ENCODE peak calls at places on chromosomes 16 and 17, in six cellular contexts. One of them, this sample, is unnamed.

GRCh38 chr17:27417596-27418365 is 38.5 kb upstream of the KSR1 start:
- DNase-seq in body of pancreas: no peak
- DNase-seq in ovary: no peak
- DNase-seq in uterus: no peak
- DNase-seq in testis: no peak
- DNase-seq in A549: no peak
- DNase-seq in this sample: no peak

GRCh38 chr16:83969771-83970429 is 1.9 kb downstream of the NECAB2 start:
- DNase-seq in testis: no peak
- DNase-seq in uterus: no peak
- DNase-seq in ovary: no peak
- DNase-seq in A549: no peak
- DNase-seq in body of pancreas: no peak
- DNase-seq in this sample: no peak

GRCh38 chr17:58315281-58315711 is 13.3 kb downstream of the TSPOAP1 start:
- DNase-seq in body of pancreas: no peak
- DNase-seq in uterus: no peak
- DNase-seq in testis: no peak
- DNase-seq in A549: no peak
- DNase-seq in ovary: no peak
- DNase-seq in this sample: no peak

GRCh38 chr17:2251098-2251497 is 52.5 kb downstream of the SMG6 start:
- DNase-seq in A549: no peak
- DNase-seq in body of pancreas: no peak
- DNase-seq in testis: no peak
- DNase-seq in uterus: no peak
- DNase-seq in ovary: no peak
- DNase-seq in this sample: no peak

GRCh38 chr17:51630101-51630671 is 369.8 kb downstream of the UTP18 start:
- DNase-seq in A549: no peak
- DNase-seq in testis: no peak
- DNase-seq in uterus: no peak
- DNase-seq in ovary: no peak
- DNase-seq in body of pancreas: no peak
- DNase-seq in this sample: no peak

GRCh38 chr17:80969030-80969673 is 22.5 kb upstream of the CHMP6 start:
- DNase-seq in ovary: peak; percentile 36
- DNase-seq in testis: no peak
- DNase-seq in body of pancreas: no peak
- DNase-seq in uterus: no peak
- DNase-seq in A549: no peak
- DNase-seq in this sample: no peak

GRCh38 chr17:57541472-57542394 is 203.4 kb downstream of the CCDC182 start:
- DNase-seq in uterus: peak; percentile 66
- DNase-seq in body of pancreas: peak; percentile 12
- DNase-seq in testis: no peak
- DNase-seq in ovary: no peak
- DNase-seq in A549: peak; percentile 85
- DNase-seq in this sample: no peak

GRCh38 chr16:8852534-8852933 is 16.3 kb downstream of the CARHSP1 start:
- DNase-seq in body of pancreas: no peak
- DNase-seq in testis: no peak
- DNase-seq in A549: no peak
- DNase-seq in uterus: no peak
- DNase-seq in ovary: no peak
- DNase-seq in this sample: no peak

GRCh38 chr17:1154704-1155103 is 25.1 kb downstream of the ABR start:
- DNase-seq in testis: no peak
- DNase-seq in uterus: no peak
- DNase-seq in body of pancreas: no peak
- DNase-seq in ovary: no peak
- DNase-seq in A549: no peak
- DNase-seq in this sample: no peak

GRCh38 chr17:957856-958421 is 21.6 kb downstream of the NXN start:
- DNase-seq in uterus: no peak
- DNase-seq in ovary: peak; percentile 9
- DNase-seq in body of pancreas: no peak
- DNase-seq in A549: peak; percentile 63
- DNase-seq in testis: no peak
- DNase-seq in this sample: no peak

GRCh38 chr16:79845734-79846135 is 245.2 kb upstream of the MAF start:
- DNase-seq in A549: peak; percentile 21
- DNase-seq in testis: no peak
- DNase-seq in uterus: no peak
- DNase-seq in body of pancreas: no peak
- DNase-seq in ovary: no peak
- DNase-seq in this sample: no peak

GRCh38 chr17:2262146-2262587 is 41.4 kb downstream of the SMG6 start:
- DNase-seq in A549: peak; percentile 35
- DNase-seq in ovary: no peak
- DNase-seq in testis: no peak
- DNase-seq in body of pancreas: no peak
- DNase-seq in uterus: no peak
- DNase-seq in this sample: no peak

GRCh38 chr17:66947311-66947710 is 17.2 kb upstream of the CACNG4 start:
- DNase-seq in uterus: no peak
- DNase-seq in ovary: no peak
- DNase-seq in testis: no peak
- DNase-seq in body of pancreas: no peak
- DNase-seq in A549: no peak
- DNase-seq in this sample: no peak
- H3K4me1 ChIP-seq in uterus: no peaks in the 10 kb centered on the region
- H3K4me1 ChIP-seq in ovary: no peaks in the 10 kb centered on the region
- H3K4me1 ChIP-seq in testis: no peaks in the 10 kb centered on the region
- H3K4me1 ChIP-seq in body of pancreas: peaks cover 10% of the 10 kb centered on the region
- H3K4me1 ChIP-seq in A549: peaks cover 32% of the 10 kb centered on the region
- H3K4me1 ChIP-seq in this sample: peaks cover 31% of the 10 kb centered on the region

GRCh38 chr16:30699615-30700099 is 686 bp downstream of the SRCAP start:
- DNase-seq in uterus: no peak
- DNase-seq in A549: no peak
- DNase-seq in ovary: no peak
- DNase-seq in testis: no peak
- DNase-seq in body of pancreas: no peak
- DNase-seq in this sample: no peak

GRCh38 chr16:30700491-30700890 is 1.5 kb downstream of the SRCAP start:
- DNase-seq in testis: no peak
- DNase-seq in body of pancreas: no peak
- DNase-seq in uterus: no peak
- DNase-seq in A549: no peak
- DNase-seq in ovary: no peak
- DNase-seq in this sample: no peak

GRCh38 chr16:30698139-30698815 is 694 bp upstream of the SRCAP start:
- DNase-seq in ovary: peak; percentile 99
- DNase-seq in A549: peak; percentile 99
- DNase-seq in body of pancreas: peak; percentile 99
- DNase-seq in testis: peak; percentile 94
- DNase-seq in uterus: peak; percentile 99
- DNase-seq in this sample: peak; percentile 98

GRCh38 chr16:30697264-30698138 is 1.5 kb upstream of the SRCAP start:
- DNase-seq in testis: peak; percentile 99
- DNase-seq in body of pancreas: no peak
- DNase-seq in uterus: no peak
- DNase-seq in ovary: no peak
- DNase-seq in A549: no peak
- DNase-seq in this sample: no peak

GRCh38 chr16:30698816-30699614 is at the start of gene SRCAP:
- DNase-seq in body of pancreas: peak; percentile 86
- DNase-seq in A549: peak; percentile 87
- DNase-seq in uterus: peak; percentile 90
- DNase-seq in testis: peak; percentile 95
- DNase-seq in ovary: peak; percentile 92
- DNase-seq in this sample: peak; percentile 71
- TF ChIP-seq POLR2A in body of pancreas: peak; percentile 4
- TF ChIP-seq POLR2A in A549: peak; percentile 63
- TF ChIP-seq POLR2A in uterus: peak; percentile 80
- TF ChIP-seq POLR2A in testis: no peak
- TF ChIP-seq POLR2A in ovary: peak; percentile 70
- TF ChIP-seq POLR2A in this sample: peak; percentile 65

DNA sequence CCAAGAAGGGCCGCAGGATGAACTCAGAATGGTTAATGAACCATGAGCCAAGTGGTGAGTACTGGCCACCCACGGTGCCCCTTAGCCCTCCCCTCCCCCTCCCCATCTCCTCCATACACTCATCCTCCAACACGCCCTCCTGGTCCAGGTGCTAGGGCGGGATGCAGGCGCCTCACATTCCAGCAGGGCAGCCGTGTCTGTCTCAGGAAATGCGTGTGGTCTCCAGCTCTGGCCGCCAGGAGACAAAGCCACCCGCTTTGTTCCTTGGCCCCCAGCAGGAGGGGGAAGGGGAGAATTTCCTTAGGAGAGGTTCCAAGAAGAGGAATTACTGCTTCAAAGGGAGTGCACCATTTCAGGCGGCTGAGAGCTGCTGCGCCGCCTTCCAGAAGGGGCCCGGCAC is 29.8 kb upstream of the RMI2 start:
- DNase-seq in body of pancreas: no peak
- DNase-seq in A549: peak; percentile 38
- DNase-seq in ovary: no peak
- DNase-seq in uterus: no peak
- DNase-seq in testis: peak; percentile 61
- DNase-seq in this sample: peak; percentile 89
- TF ChIP-seq CTCF in body of pancreas: no peak
- TF ChIP-seq CTCF in A549: no peak
- TF ChIP-seq CTCF in ovary: peak; percentile 15
- TF ChIP-seq CTCF in uterus: no peak
- TF ChIP-seq CTCF in testis: no peak
- TF ChIP-seq CTCF in this sample: no peak

DNA sequence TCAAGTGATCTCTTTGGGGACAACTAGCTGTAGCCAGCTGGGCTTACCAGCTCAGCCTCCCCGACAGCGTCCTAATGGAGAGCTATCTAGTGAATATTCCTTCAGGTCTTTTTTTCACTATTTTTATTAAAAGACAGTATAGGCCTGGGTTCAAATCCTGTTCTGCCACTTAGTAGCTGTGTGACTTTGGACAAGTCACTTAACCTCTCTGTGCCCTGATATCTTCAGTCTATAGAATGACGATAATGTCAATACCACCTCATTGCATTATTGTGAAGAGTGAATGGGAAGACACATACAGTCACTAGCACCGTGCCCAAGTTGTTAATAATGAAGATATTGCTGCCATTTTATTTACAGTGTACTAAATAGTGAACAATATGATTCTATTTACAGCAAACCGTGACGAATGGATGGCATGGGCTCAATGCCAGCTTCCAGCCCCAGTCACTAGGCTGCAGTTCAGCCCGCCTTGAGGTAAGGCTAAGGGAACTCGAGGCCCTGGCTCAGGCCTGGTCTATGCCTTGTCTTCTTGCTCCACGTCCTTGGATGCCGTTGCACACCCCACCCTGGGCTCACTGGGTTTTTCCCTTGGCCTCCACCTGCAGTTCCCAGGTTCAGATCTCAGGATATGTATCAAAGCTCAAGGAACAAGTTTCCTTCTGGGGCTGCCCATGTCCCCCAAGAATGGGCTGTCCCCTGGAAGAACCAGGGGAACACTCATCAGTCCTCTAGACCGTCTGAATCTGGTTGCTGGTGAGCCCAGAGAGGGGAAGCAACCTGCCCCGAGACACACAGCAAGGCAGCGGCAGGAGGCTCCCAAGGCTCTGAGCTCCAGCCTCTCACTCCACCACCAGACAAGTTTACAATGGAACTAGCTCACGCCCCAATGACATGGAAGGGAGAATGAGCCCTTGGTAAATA is 95.4 kb upstream of the TNRC6C start:
- DNase-seq in uterus: no peak
- DNase-seq in ovary: no peak
- DNase-seq in testis: no peak
- DNase-seq in body of pancreas: no peak
- DNase-seq in A549: no peak
- DNase-seq in this sample: no peak
- H3K4me1 ChIP-seq in uterus: no peaks in the 10 kb centered on the region
- H3K4me1 ChIP-seq in ovary: peaks cover 6% of the 10 kb centered on the region
- H3K4me1 ChIP-seq in testis: peaks cover 13% of the 10 kb centered on the region
- H3K4me1 ChIP-seq in body of pancreas: no peaks in the 10 kb centered on the region
- H3K4me1 ChIP-seq in A549: no peaks in the 10 kb centered on the region
- H3K4me1 ChIP-seq in this sample: peaks cover 7% of the 10 kb centered on the region

This sample was measured in thyroid gland.